ENCODE peak calls at places on chromosomes 12 and 14, in five cellular contexts. R, C, E, F and S are unnamed samples.

GRCh38 chr14:101365329-101366158 is 195.8 kb upstream of the DIO3 start:
- DNase-seq in F (no peak), E (no peak), C (peak; percentile 89), R (no peak), S (no peak)

GRCh38 chr14:106436310-106436905 is 910.0 kb downstream of the TMEM121 start:
- DNase-seq in F (no peak), E (no peak), R (peak; percentile 9), C (no peak), S (no peak)

GRCh38 chr12:79114896-79115295 is 250.3 kb downstream of the SYT1 start:
- DNase-seq in F (no peak), E (no peak), R (no peak), C (no peak), S (no peak)

GRCh38 chr14:67951529-67952120 is 132.0 kb downstream of the RAD51B start:
- DNase-seq in C (no peak), F (peak; percentile 38), E (no peak), R (peak; percentile 73), S (no peak)

GRCh38 chr14:68627050-68627867 is 165.6 kb downstream of the ZFP36L1 start:
- DNase-seq in F (peak; percentile 43), C (no peak), R (no peak), E (no peak), S (no peak)

GRCh38 chr12:64746663-64747062 is 12.5 kb downstream of the GNS start:
- DNase-seq in R (peak; percentile 54), F (peak; percentile 22), E (peak; percentile 70), C (no peak), S (no peak)

GRCh38 chr12:4145990-4146859 is 127.3 kb upstream of the CCND2 start:
- DNase-seq in E (no peak), R (no peak), C (no peak), F (no peak), S (no peak)

GRCh38 chr14:96247031-96247430 is 9.0 kb upstream of the BDKRB1 start:
- DNase-seq in F (no peak), R (peak; percentile 45), C (no peak), E (no peak), S (no peak)

GRCh38 chr14:23042162-23042965 is at the start of gene PSMB11:
- DNase-seq in R (no peak), C (no peak), F (no peak), E (no peak), S (no peak)

GRCh38 chr12:49899286-49899843 is 4.3 kb downstream of the FAIM2 start:
- DNase-seq in C (no peak), R (no peak), F (no peak), E (no peak), S (no peak)

GRCh38 chr14:31926123-31926522 is 151.0 kb upstream of the ARHGAP5 start:
- DNase-seq in C (peak; percentile 70), E (peak; percentile 60), F (no peak), R (peak; percentile 76), S (no peak)

GRCh38 chr14:23518716-23519115 is 32.8 kb downstream of the ZFHX2 start:
- DNase-seq in C (peak; percentile 58), F (no peak), R (no peak), E (no peak), S (no peak)

GRCh38 chr12:114685320-114685781 is 1.4 kb upstream of the TBX3 start:
- DNase-seq in F (no peak), C (peak; percentile 41), E (no peak), R (no peak), S (no peak)

GRCh38 chr12:56154246-56154771 is 1.9 kb downstream of the MYL6B start:
- DNase-seq in C (no peak), F (no peak), R (no peak), E (no peak), S (no peak)

GRCh38 chr12:27343255-27344000 is 10.8 kb downstream of the BMAL2 start:
- DNase-seq in C (no peak), R (peak; percentile 94), F (peak; percentile 97), E (peak; percentile 64), S (no peak)

GRCh38 chr12:5429741-5430557 is 2.0 kb upstream of the NTF3 start:
- DNase-seq in E (no peak), R (no peak), F (no peak), C (peak; percentile 69), S (no peak)

GRCh38 chr14:36067428-36068187 is 108.9 kb downstream of the PTCSC3 start:
- DNase-seq in C (no peak), E (no peak), R (no peak), F (no peak), S (no peak)

GRCh38 chr14:76304536-76305473 is 71.1 kb upstream of the ESRRB start:
- DNase-seq in R (no peak), C (no peak), F (no peak), E (no peak), S (no peak)

GRCh38 chr12:116287850-116288301 is 10.4 kb upstream of the MED13L start:
- DNase-seq in F (no peak), E (no peak), C (no peak), R (no peak), S (no peak)

GRCh38 chr14:53450871-53451270 is 297.7 kb upstream of the DDHD1 start:
- DNase-seq in R (peak; percentile 75), C (no peak), F (peak; percentile 31), E (peak; percentile 42), S (no peak)

GRCh38 chr14:37436519-37436918 is 158.5 kb downstream of the FOXA1 start:
- DNase-seq in E (no peak), R (no peak), C (no peak), F (no peak), S (no peak)

GRCh38 chr14:92589213-92589852 is 75.8 kb downstream of the RIN3 start:
- DNase-seq in R (peak; percentile 47), E (no peak), F (no peak), C (peak; percentile 45), S (no peak)

GRCh38 chr12:118328486-118329340 is 44.0 kb downstream of the TAOK3 start:
- DNase-seq in E (no peak), F (peak; percentile 27), C (no peak), R (no peak), S (peak; percentile 78)

GRCh38 chr12:95626854-95627253 is 75.6 kb upstream of the USP44 start:
- DNase-seq in E (no peak), R (no peak), F (no peak), C (peak; percentile 53), S (no peak)

GRCh38 chr12:31325524-31325875 is 450 bp downstream of the SINHCAF start:
- DNase-seq in E (no peak), R (no peak), F (no peak), C (no peak), S (no peak)

GRCh38 chr12:105713901-105714300 is 383.4 kb downstream of the C12orf75 start:
- DNase-seq in C (no peak), F (no peak), E (no peak), R (no peak), S (no peak)

GRCh38 chr14:68841030-68841809 is 48.4 kb upstream of the ZFP36L1 start:
- DNase-seq in E (peak; percentile 89), C (no peak), F (peak; percentile 61), R (peak; percentile 60), S (no peak)

GRCh38 chr12:117658226-117658625 is 296.8 kb upstream of the NOS1 start:
- DNase-seq in R (no peak), E (no peak), F (no peak), C (no peak), S (no peak)

GRCh38 chr12:72081787-72082186 is 143.1 kb downstream of the TPH2 start:
- DNase-seq in R (no peak), E (no peak), F (no peak), C (peak; percentile 15), S (no peak)

GRCh38 chr14:98633380-98633779 is 638.6 kb downstream of the BCL11B start:
- DNase-seq in C (peak; percentile 42), R (no peak), F (no peak), E (no peak), S (no peak)

GRCh38 chr12:51823875-51824565 is 24.5 kb downstream of the FIGNL2 start:
- DNase-seq in E (peak; percentile 55), R (peak; percentile 81), F (peak; percentile 45), C (peak; percentile 80), S (peak; percentile 53)

GRCh38 chr12:121787063-121787774 is 6.3 kb downstream of the RHOF start:
- DNase-seq in F (no peak), C (no peak), E (no peak), R (no peak), S (no peak)

GRCh38 chr14:54686219-54686870 is 119.4 kb downstream of the SAMD4A start:
- DNase-seq in R (peak; percentile 94), C (no peak), E (peak; percentile 96), F (peak; percentile 95), S (no peak)

GRCh38 chr12:63151898-63152700 is 1.1 kb upstream of the AVPR1A start:
- DNase-seq in E (peak; percentile 51), C (peak; percentile 88), F (peak; percentile 16), R (peak; percentile 62), S (peak; percentile 12)
- TF ChIP-seq EZH2 in E (no peak), C (no peak), F (no peak), R (peak; percentile 46), S (no peak)

DNA sequence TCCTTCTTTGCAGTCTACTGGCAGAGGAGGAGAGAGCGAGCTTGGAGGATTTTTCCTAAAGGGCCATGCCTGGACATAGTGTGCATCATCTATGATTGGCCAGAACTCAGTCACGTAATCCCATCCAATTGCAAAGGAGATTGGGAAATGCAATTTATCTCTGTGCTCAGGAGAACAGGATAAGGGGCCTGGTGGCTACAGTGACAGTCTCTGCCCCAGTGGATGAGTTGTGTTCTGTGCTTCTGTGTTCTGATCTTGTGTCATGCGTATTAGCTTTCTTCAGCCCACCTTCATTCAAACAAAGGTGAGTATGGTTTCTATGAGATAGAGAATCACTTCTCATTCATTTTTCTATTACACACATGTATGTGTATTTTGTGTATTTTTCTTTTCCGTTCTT is 144.3 kb downstream of the NRXN3 start:
- DNase-seq in E (no peak), C (no peak), R (no peak), F (no peak), S (no peak)
- H3K9ac ChIP-seq in E (no peak overlapping the region), C (no peak overlapping the region), R (no peak overlapping the region), F (no peak overlapping the region), S (no peak overlapping the region)

DNA sequence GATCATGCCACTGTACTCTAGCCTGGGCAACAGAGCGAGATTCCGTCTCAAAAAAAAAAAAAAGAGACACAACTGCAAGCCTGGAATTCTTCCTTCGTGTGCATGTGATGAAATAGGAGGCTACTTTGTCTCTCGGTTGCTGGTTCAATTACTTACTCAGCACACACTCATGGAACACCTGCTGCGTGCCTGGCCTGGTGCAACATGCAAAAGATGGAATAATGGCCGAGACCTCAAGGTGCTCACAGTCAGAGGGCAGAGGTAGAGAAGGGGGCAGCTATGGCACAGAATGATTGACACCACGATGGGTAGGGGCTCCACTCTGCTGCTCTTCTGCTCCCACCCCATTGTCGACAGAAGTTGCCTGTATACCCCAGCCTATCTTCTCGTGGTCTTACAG is 112.3 kb downstream of the SLC15A4 start:
- DNase-seq in F (no peak), E (no peak), R (no peak), C (no peak), S (no peak)
- TF ChIP-seq EZH2 in F (no peak), E (no peak), R (no peak), C (no peak), S (no peak)

DNA sequence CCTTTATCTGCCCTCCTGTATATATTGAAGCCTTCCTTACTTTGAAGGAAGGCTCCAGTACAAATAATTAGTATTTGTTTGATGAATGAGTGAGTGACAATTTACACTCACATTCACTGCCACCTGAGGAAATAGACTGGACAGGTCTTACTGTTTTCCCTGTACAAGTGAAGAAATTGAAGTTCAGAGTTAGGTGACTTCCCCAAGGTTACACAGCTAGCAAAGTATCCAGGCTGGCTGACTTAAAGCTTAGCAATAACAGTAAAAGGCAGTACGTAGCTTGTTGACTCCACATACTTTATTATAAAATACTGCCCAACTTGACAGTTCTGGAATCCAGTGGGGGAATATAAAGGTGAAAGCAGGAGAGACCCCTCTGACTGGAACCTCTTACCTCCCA is 2.6 kb upstream of the KRT18 start:
- DNase-seq in R (no peak), E (peak; percentile 25), C (no peak), F (no peak), S (no peak)
- H3K9ac ChIP-seq in R (peak overlapping the region; percentile 20), E (peak overlapping the region; percentile 0), C (no peak overlapping the region), F (peak overlapping the region; percentile 69), S (peak overlapping the region; percentile 75)